ENCODE peak calls at places on chromosomes 5 and 9, in nine cellular contexts. O, E, X, G, R, V, B, K and A are unnamed samples.
A peak's percentile ranks its signal among the peaks of the same experiment; 100 is the strongest.

GRCh38 chr5:146426853-146427618 is 20.1 kb upstream of the TCERG1 start:
- DNase-seq in G (peak; percentile 50), V (no peak), X (no peak), O (no peak), K (peak; percentile 34), R (peak; percentile 58), B (no peak), E (peak; percentile 21), A (peak; percentile 61)

GRCh38 chr9:113381909-113382411 is 5.2 kb upstream of the HDHD3 start:
- DNase-seq in X (peak; percentile 95), V (no peak), B (no peak), O (no peak), K (no peak), E (no peak), G (peak; percentile 87), R (no peak), A (no peak)

GRCh38 chr5:139241139-139241538 is 43.0 kb upstream of the SIL1 start:
- DNase-seq in B (no peak), K (no peak), V (no peak), R (no peak), G (no peak), O (no peak), E (no peak), X (no peak), A (no peak)

GRCh38 chr5:137751869-137752491 is 2.2 kb downstream of the HNRNPA0 start:
- DNase-seq in V (no peak), O (peak; percentile 60), R (peak; percentile 73), K (peak; percentile 78), E (peak; percentile 50), X (peak; percentile 52), G (peak; percentile 80), B (peak; percentile 57), A (peak; percentile 88)

GRCh38 chr5:59366784-59367183 is 526.7 kb downstream of the PDE4D start:
- DNase-seq in K (no peak), G (no peak), R (no peak), O (no peak), X (no peak), V (no peak), B (no peak), E (no peak), A (no peak)

GRCh38 chr5:32501071-32501470 is 56.5 kb upstream of the ZFR start:
- DNase-seq in O (no peak), X (no peak), E (no peak), G (no peak), B (no peak), V (no peak), K (no peak), R (no peak), A (no peak)

GRCh38 chr9:91386765-91387164 is 25.0 kb upstream of the AUH start:
- DNase-seq in B (no peak), O (no peak), K (no peak), V (no peak), E (no peak), X (no peak), G (no peak), R (no peak), A (no peak)

GRCh38 chr9:134554750-134555655 is 86.6 kb upstream of the COL5A1 start:
- DNase-seq in X (no peak), K (no peak), B (no peak), E (peak; percentile 77), G (no peak), O (no peak), R (no peak), V (no peak), A (peak; percentile 28)

GRCh38 chr5:33531796-33532195 is 91.0 kb downstream of the TARS1 start:
- DNase-seq in O (no peak), R (no peak), E (no peak), G (no peak), V (no peak), B (no peak), K (no peak), X (no peak), A (no peak)

GRCh38 chr5:20369151-20369550 is 381.2 kb upstream of the CDH18 start:
- DNase-seq in K (no peak), R (no peak), B (no peak), E (no peak), G (no peak), O (no peak), X (no peak), V (no peak), A (no peak)

GRCh38 chr9:110979636-110980035 is 58.6 kb downstream of the LPAR1 start:
- DNase-seq in E (no peak), V (no peak), K (no peak), G (no peak), R (no peak), X (no peak), B (no peak), O (no peak), A (peak; percentile 60)

GRCh38 chr5:8641796-8642505 is 773.0 kb downstream of the MTRR start:
- DNase-seq in V (no peak), X (no peak), O (no peak), E (no peak), G (no peak), K (no peak), B (no peak), R (no peak), A (no peak)

GRCh38 chr9:108386859-108387384 is 468.9 kb downstream of the ACTL7B start:
- DNase-seq in K (no peak), G (peak; percentile 17), R (no peak), X (no peak), B (peak; percentile 64), E (peak; percentile 85), V (no peak), O (no peak), A (peak; percentile 51)

DNA sequence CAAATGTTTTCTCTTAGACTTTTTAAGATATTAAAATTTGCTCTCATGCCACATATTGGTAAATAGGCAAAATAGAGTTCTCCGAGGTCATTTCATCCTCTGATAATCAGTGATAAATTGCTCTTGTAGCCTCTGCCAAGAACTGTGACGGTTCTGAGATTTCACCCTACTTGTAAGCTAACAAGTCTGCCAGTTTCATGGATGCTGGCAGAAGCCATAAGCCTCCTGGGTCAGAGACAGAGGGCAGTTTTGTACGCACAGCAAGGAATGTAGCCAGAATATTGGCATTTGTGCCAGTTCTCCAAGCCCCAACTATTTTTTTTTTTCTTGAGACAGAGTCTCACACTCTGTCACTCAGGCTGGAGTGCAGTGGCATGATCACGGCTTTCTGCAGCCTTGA is 945.0 kb upstream of the WWC1 start:
- DNase-seq in E (no peak), G (no peak), V (no peak), X (no peak), O (peak; percentile 71), R (no peak), B (no peak), K (no peak), A (no peak)
- H3K4me3 ChIP-seq in E (no peak overlapping the region), G (no peak overlapping the region), V (no peak overlapping the region), X (no peak overlapping the region), O (no peak overlapping the region), R (no peak overlapping the region), B (no peak overlapping the region), K (no peak overlapping the region), A (no peak overlapping the region)

GRCh38 chr5:75584641-75585040 is 26.6 kb upstream of the ANKDD1B start:
- DNase-seq in E (no peak), K (no peak), O (no peak), B (no peak), R (no peak), X (no peak), V (no peak), G (peak; percentile 17), A (peak; percentile 11)
- TF ChIP-seq CTCF in E (peak; percentile 22), K (peak; percentile 27), O (peak; percentile 7), B (peak; percentile 36), R (no peak), X (peak; percentile 32), V (no peak), G (peak; percentile 39), A (peak; percentile 32)

DNA sequence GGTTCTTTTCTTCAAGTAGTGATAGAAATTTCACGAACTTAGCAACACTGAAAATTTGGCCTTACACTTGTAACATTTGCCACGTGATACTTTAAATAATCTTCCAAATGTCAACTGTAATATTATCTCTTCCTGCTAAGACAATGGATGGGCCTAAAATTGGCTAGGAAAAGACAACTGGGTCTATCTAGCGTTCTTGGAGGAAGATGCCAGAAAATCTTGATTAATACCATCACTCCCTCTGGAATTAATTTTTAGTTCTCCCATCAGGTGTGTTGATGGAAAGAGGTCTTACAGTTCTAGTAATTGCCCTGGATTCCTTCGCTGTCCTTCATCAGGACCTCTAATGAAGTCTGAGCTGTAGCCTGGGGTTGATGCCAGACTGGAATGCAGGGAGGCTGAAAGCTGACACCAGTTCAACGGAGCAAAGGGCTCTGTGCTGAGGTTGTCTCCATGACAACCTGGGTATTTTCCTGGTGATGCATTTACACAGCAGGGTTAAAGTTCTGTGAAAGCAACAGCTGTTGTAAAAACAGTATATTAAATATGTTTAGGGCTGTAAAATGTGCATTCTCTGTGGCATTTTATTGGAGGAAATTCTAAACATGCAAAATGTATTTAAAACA is 92.3 kb downstream of the GAS1 start:
- DNase-seq in B (peak; percentile 67), V (no peak), K (peak; percentile 9), G (peak; percentile 48), O (peak; percentile 16), R (no peak), E (peak; percentile 68), X (peak; percentile 62), A (peak; percentile 83)
- H3K4me3 ChIP-seq in B (no peak overlapping the region), V (no peak overlapping the region), K (no peak overlapping the region), G (no peak overlapping the region), O (no peak overlapping the region), R (no peak overlapping the region), E (no peak overlapping the region), X (no peak overlapping the region), A (no peak overlapping the region)

GRCh38 chr9:34375901-34376595 is 650 bp downstream of the MYORG start:
- DNase-seq in K (peak; percentile 57), E (peak; percentile 15), R (peak; percentile 61), X (peak; percentile 78), B (no peak), G (peak; percentile 46), O (peak; percentile 63), V (peak; percentile 69), A (peak; percentile 18)
- TF ChIP-seq CTCF in K (peak; percentile 28), E (no peak), R (peak; percentile 37), X (peak; percentile 47), B (no peak), G (peak; percentile 27), O (no peak), V (peak; percentile 18), A (no peak)

DNA sequence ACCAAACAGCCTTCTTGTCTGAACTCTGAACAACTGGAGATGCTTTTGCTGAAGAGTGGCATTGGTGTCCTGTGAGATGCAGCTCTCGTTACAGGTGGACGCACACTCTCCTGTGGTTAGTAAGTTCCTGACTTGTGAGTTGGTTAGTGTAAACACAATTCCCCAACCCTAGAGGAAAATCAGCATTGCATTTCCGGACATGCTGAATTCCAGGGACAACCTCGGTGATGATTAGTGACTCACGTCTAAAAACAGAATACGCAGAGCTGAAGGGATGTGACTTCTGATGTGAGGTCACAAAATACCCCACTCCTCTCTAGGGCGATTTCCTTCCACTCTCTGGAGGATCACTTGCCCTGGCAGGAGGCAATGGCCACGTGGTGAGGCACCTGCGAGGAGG is 5.0 kb downstream of the OR2V2 start:
- DNase-seq in X (no peak), O (no peak), K (peak; percentile 59), G (peak; percentile 63), R (no peak), B (no peak), E (no peak), V (no peak), A (no peak)
- H3K4me3 ChIP-seq in X (no peak overlapping the region), O (no peak overlapping the region), K (no peak overlapping the region), G (no peak overlapping the region), R (no peak overlapping the region), B (no peak overlapping the region), E (no peak overlapping the region), V (no peak overlapping the region), A (no peak overlapping the region)